ENCODE peak calls at places on chromosomes 13 and 19, in seven cellular contexts. Y is GM12878, F is SK-N-SH, J is HCT116, X is K562, C is H1, M is HepG2. Q is an unnamed sample.

GRCh38 chr19:45125975-45126493 is 33.1 kb downstream of the PPP1R37 start:
- DNase-seq in Y (no peak), F (peak; percentile 68), J (peak; percentile 24), X (peak; percentile 66), C (peak; percentile 96), M (peak; percentile 65), Q (peak; percentile 20)

GRCh38 chr19:3098515-3099346 is 4.6 kb downstream of the GNA11 start:
- DNase-seq in Y (no peak), F (no peak), J (no peak), X (no peak), C (peak; percentile 44), M (no peak), Q (no peak)

GRCh38 chr19:4396949-4397783 is 3.2 kb downstream of the SH3GL1 start:
- DNase-seq in Y (no peak), F (no peak), J (no peak), X (no peak), C (no peak), M (no peak), Q (no peak)

GRCh38 chr13:73110814-73111213 is 52.0 kb downstream of the KLF5 start:
- DNase-seq in Y (no peak), F (no peak), J (no peak), X (no peak), C (no peak), M (no peak), Q (no peak)

GRCh38 chr13:44040754-44041100 is 161.0 kb downstream of the LACC1 start:
- DNase-seq in Y (no peak), F (no peak), J (no peak), X (no peak), C (no peak), M (no peak), Q (no peak)

GRCh38 chr19:4455742-4456565 is 1.6 kb downstream of the UBXN6 start:
- DNase-seq in Y (no peak), F (peak; percentile 49), J (no peak), X (peak; percentile 46), C (no peak), M (peak; percentile 25), Q (no peak)

GRCh38 chr13:95180513-95181245 is 120.6 kb downstream of the ABCC4 start:
- DNase-seq in Y (no peak), F (no peak), J (no peak), X (no peak), C (no peak), M (peak; percentile 86), Q (no peak)

GRCh38 chr19:328025-328505 is 16.5 kb downstream of the MIER2 start:
- DNase-seq in Y (no peak), F (no peak), J (peak; percentile 6), X (no peak), C (no peak), M (no peak), Q (no peak)

DNA sequence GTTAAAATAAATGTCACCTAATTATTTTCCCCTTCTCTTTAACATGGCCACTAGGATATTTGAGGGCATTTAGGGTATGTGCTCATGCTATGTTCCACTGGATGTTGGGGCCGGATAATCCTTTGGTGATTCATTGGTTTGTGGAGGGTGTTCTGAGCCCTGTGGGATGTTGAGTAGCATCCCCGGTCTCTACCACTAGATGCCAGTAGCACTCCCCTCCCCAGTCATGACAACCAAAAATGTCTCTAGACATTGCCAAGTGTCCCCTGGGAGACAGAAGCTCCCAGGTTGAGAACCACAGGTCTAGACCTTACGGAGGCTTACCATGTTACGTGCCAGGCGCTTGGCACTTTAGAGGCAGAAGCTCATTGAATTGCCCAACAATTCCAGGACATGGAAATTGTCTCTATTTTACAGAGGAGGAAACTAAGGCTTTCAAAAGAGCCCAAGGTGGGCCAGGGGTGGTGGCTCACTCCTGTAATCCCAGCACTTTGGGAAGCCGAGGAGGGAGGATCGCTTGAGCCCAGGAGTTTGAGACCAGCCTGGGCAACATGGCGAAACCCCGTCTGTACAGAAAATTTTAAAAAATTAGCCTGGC is 14.1 kb downstream of the SHANK1 start:
- DNase-seq in Y (peak; percentile 21), F (peak; percentile 87), J (peak; percentile 56), X (peak; percentile 82), C (peak; percentile 67), M (peak; percentile 18), Q (no peak)
- TF ChIP-seq YY1 in Y (peak; percentile 64), F (no peak), J (no peak), X (no peak), C (peak; percentile 23), M (no peak), Q (no peak)

GRCh38 chr19:16218851-16219250 is 21.1 kb downstream of the AP1M1 start:
- DNase-seq in Y (no peak), F (no peak), J (no peak), X (no peak), C (no peak), M (no peak), Q (no peak)
- H3K9me3 ChIP-seq in Y (peaks cover 19% of the 10 kb centered on the region), F (peaks cover 23% of the 10 kb centered on the region), J (peaks cover 14% of the 10 kb centered on the region), X (peaks cover 19% of the 10 kb centered on the region), C (no peaks in the 10 kb centered on the region), M (peaks cover 25% of the 10 kb centered on the region), Q (peaks cover 42% of the 10 kb centered on the region)

GRCh38 chr19:32666084-32666483 is 8.9 kb downstream of the ANKRD27 start:
- DNase-seq in Y (no peak), F (no peak), J (no peak), X (no peak), C (no peak), M (no peak), Q (no peak)
- H3K4me3 ChIP-seq in Y (no peak overlapping the region), F (no peak overlapping the region), J (no peak overlapping the region), X (no peak overlapping the region), C (no peak overlapping the region), M (no peak overlapping the region), Q (no peak overlapping the region)

GRCh38 chr19:55173717-55174409 is 6.2 kb downstream of the SYT5 start:
- DNase-seq in Y (no peak), F (peak; percentile 74), J (peak; percentile 75), X (peak; percentile 94), C (peak; percentile 99), M (peak; percentile 39), Q (no peak)
- TF ChIP-seq YY1 in Y (no peak), F (no peak), J (no peak), X (no peak), C (no peak), M (no peak), Q (no peak)

DNA sequence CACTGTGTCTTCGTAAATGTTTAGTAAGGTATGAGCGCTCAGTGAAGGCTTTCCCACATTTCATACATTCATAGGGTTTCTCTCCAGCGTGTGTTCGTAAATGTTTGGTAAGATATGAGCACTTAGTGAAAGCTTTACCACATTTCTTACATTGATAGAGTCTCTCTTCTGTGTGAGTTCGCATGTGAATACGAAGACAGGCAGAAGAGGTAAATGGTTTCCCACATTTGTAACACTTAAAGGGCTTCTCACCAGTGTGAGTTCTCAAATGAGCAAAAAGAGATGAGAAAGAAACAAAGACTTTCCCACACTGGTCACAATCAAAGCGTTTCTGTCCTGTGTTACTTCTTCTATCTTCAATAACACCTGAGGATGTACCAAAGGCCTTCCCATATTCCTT is 31.3 kb downstream of the ZNF560 start:
- DNase-seq in Y (no peak), F (no peak), J (no peak), X (no peak), C (no peak), M (no peak), Q (no peak)
- H3K9me3 ChIP-seq in Y (peaks cover 6% of the 10 kb centered on the region), F (peaks cover 4% of the 10 kb centered on the region), J (peaks cover 20% of the 10 kb centered on the region), X (peaks cover 3% of the 10 kb centered on the region), C (peaks cover 75% of the 10 kb centered on the region), M (peaks cover 89% of the 10 kb centered on the region), Q (peaks cover 100% of the 10 kb centered on the region)

GRCh38 chr13:45339867-45340266 is 1.1 kb downstream of the TPT1 start:
- DNase-seq in Y (no peak), F (no peak), J (no peak), X (no peak), C (no peak), M (no peak), Q (no peak)

GRCh38 chr13:45336025-45336800 is 4.8 kb downstream of the TPT1 start:
- DNase-seq in Y (no peak), F (no peak), J (no peak), X (no peak), C (no peak), M (no peak), Q (no peak)

GRCh38 chr13:45337395-45337794 is 3.6 kb downstream of the TPT1 start:
- DNase-seq in Y (no peak), F (no peak), J (no peak), X (no peak), C (no peak), M (no peak), Q (no peak)

GRCh38 chr13:45339399-45339798 is 1.6 kb downstream of the TPT1 start:
- DNase-seq in Y (no peak), F (no peak), J (no peak), X (no peak), C (no peak), M (no peak), Q (no peak)

GRCh38 chr13:45337803-45338202 is 3.2 kb downstream of the TPT1 start:
- DNase-seq in Y (no peak), F (no peak), J (no peak), X (no peak), C (no peak), M (no peak), Q (no peak)
- H3K4me3 ChIP-seq in Y (peak overlapping the region; percentile 81), F (no peak overlapping the region), J (no peak overlapping the region), X (no peak overlapping the region), C (no peak overlapping the region), M (no peak overlapping the region), Q (no peak overlapping the region)

GRCh38 chr19:36008336-36008978 is at the start of gene SYNE4:
- DNase-seq in Y (no peak), F (no peak), J (peak; percentile 75), X (no peak), C (peak; percentile 81), M (peak; percentile 77), Q (no peak)

GRCh38 chr19:36006955-36007354 is 1.7 kb downstream of the SYNE4 start:
- DNase-seq in Y (no peak), F (no peak), J (no peak), X (no peak), C (no peak), M (no peak), Q (no peak)

GRCh38 chr19:36010402-36010801 is 1.8 kb upstream of the SYNE4 start:
- DNase-seq in Y (no peak), F (no peak), J (no peak), X (no peak), C (no peak), M (no peak), Q (no peak)

GRCh38 chr19:36009633-36010379 is 1.2 kb upstream of the SYNE4 start:
- DNase-seq in Y (no peak), F (no peak), J (no peak), X (no peak), C (no peak), M (no peak), Q (no peak)

GRCh38 chr19:36009220-36009619 is 607 bp upstream of the SYNE4 start:
- DNase-seq in Y (no peak), F (peak; percentile 90), J (no peak), X (no peak), C (peak; percentile 82), M (no peak), Q (no peak)
- TF ChIP-seq YY1 in Y (no peak), F (no peak), J (no peak), X (no peak), C (no peak), M (no peak), Q (no peak)

GRCh38 chr19:13451596-13451995 is 54.7 kb downstream of the CACNA1A start:
- DNase-seq in Y (no peak), F (no peak), J (no peak), X (no peak), C (no peak), M (no peak), Q (no peak)

DNA sequence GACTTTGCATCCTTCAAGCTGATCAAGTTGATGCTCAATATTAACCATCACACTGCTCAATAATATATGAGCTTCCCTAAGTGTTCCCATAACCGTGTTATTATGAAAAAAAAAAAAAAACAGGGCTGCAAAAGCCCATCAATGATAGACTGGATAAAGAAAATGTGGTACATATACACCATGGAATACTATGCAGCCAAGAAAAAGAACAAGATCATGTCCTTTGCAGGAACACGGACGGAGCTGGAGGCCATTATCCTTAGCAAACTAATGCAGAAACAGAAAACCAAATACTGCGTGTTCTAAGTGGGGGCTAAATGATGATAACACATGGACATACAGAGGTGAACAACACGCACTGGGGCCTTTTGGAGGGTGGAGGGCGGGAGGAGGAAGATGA is 58.3 kb downstream of the CACNA1A start:
- DNase-seq in Y (no peak), F (no peak), J (no peak), X (no peak), C (no peak), M (no peak), Q (no peak)
- H3K9me3 ChIP-seq in Y (no peaks in the 10 kb centered on the region), F (no peaks in the 10 kb centered on the region), J (peaks cover 12% of the 10 kb centered on the region), X (no peaks in the 10 kb centered on the region), C (peaks cover 12% of the 10 kb centered on the region), M (peaks cover 14% of the 10 kb centered on the region), Q (peaks cover 14% of the 10 kb centered on the region)

Q was measured in NT2/D1.